ENCODE peak calls at places on chromosomes 4 and X, in six cellular contexts. P is ELF-1, D is dorsolateral prefrontal cortex, B is HAP-1, E is GM04504, T is HS-5. Q is an unnamed sample.

GRCh38 chr4:113434247-113434587 is 327.3 kb downstream of the CAMK2D start:
- DNase-seq in D (no peak), E (no peak), T (no peak), P (no peak), B (no peak), Q (no peak)

GRCh38 chr4:110152386-110152785 is 46.0 kb downstream of the ELOVL6 start:
- DNase-seq in P (no peak), B (no peak), E (no peak), D (no peak), T (no peak), Q (no peak)

GRCh38 chrX:134443461-134443860 is 16.5 kb upstream of the HPRT1 start:
- DNase-seq in T (no peak), D (no peak), P (no peak), E (no peak), B (no peak), Q (no peak)

GRCh38 chr4:78179188-78179587 is 122.1 kb downstream of the FRAS1 start:
- DNase-seq in D (no peak), T (no peak), B (no peak), E (no peak), P (no peak), Q (no peak)

GRCh38 chrX:20221902-20222301 is 44.8 kb downstream of the RPS6KA3 start:
- DNase-seq in E (no peak), P (no peak), T (no peak), B (no peak), D (no peak), Q (no peak)

GRCh38 chr4:181662383-181662782 is 580.8 kb upstream of the TENM3 start:
- DNase-seq in B (peak), T (peak), D (no peak), E (no peak), P (no peak), Q (no peak)

GRCh38 chrX:107480272-107480671 is 30.8 kb downstream of the FRMPD3 start:
- DNase-seq in B (no peak), D (no peak), T (no peak), E (no peak), P (no peak), Q (no peak)

GRCh38 chrX:70176938-70177533 is at the start of gene DGAT2L6:
- DNase-seq in T (no peak), P (peak), B (peak), E (no peak), D (no peak), Q (no peak)

GRCh38 chrX:42708222-42708621 is 69.7 kb downstream of the PPP1R2C start:
- DNase-seq in D (no peak), T (no peak), B (no peak), E (no peak), P (no peak), Q (no peak)

GRCh38 chr4:114043116-114043515 is 63.7 kb upstream of the ARSJ start:
- DNase-seq in B (no peak), T (no peak), D (no peak), E (no peak), P (no peak), Q (no peak)

GRCh38 chr4:28357985-28358384 is 1497.3 kb downstream of the STIM2 start:
- DNase-seq in P (peak), B (peak), T (no peak), E (no peak), D (no peak), Q (peak)

GRCh38 chr4:51995647-51996046 is 24.5 kb downstream of the LRRC66 start:
- DNase-seq in T (no peak), E (no peak), P (peak), B (no peak), D (no peak), Q (peak)

GRCh38 chrX:148380614-148381561 is 119.5 kb upstream of the AFF2 start:
- DNase-seq in P (no peak), D (no peak), T (no peak), E (no peak), B (no peak), Q (peak)

GRCh38 chr4:138788857-138789256 is 226.7 kb upstream of the NOCT start:
- DNase-seq in E (no peak), T (no peak), B (no peak), D (no peak), P (no peak), Q (no peak)

GRCh38 chr4:42654606-42655005 is 2.3 kb downstream of the ATP8A1 start:
- DNase-seq in T (peak), P (no peak), B (peak), E (peak), D (no peak), Q (peak)

GRCh38 chr4:121408-122084 is 2.8 kb upstream of the ZNF718 start:
- DNase-seq in D (no peak), B (no peak), T (no peak), E (no peak), P (no peak), Q (no peak)

GRCh38 chr4:162234595-162234994 is 70.8 kb upstream of the FSTL5 start:
- DNase-seq in B (no peak), E (no peak), T (no peak), P (no peak), D (no peak), Q (no peak)

GRCh38 chrX:9902651-9903050 is 64.5 kb upstream of the CLDN34 start:
- DNase-seq in B (no peak), P (no peak), D (no peak), E (no peak), T (no peak), Q (no peak)

Q was measured in islet precursor cell.